ENCODE peak calls at places on chromosomes 4 and X, in six cellular contexts. J, Y, F, D, X and U are unnamed samples.

GRCh38 chrX:49308604-49309269 is 5.3 kb downstream of the GAGE10 start:
- DNase-seq in J (no peak), Y (no peak), F (no peak), D (no peak), X (no peak), U (no peak)

GRCh38 chrX:33195698-33196097 is 15.7 kb downstream of the DMD start:
- DNase-seq in J (no peak), Y (no peak), F (no peak), D (no peak), X (no peak), U (no peak)

GRCh38 chr4:5045099-5045498 is 6.2 kb upstream of the STK32B start:
- DNase-seq in J (peak; percentile 68), Y (no peak), F (no peak), D (no peak), X (no peak), U (no peak)

GRCh38 chr4:90598741-90599140 is 471.5 kb downstream of the CCSER1 start:
- DNase-seq in J (no peak), Y (no peak), F (no peak), D (no peak), X (no peak), U (no peak)

GRCh38 chr4:152634110-152634760 is 45.6 kb downstream of the TMEM154 start:
- DNase-seq in J (peak; percentile 33), Y (no peak), F (no peak), D (peak; percentile 65), X (no peak), U (no peak)

GRCh38 chrX:23578079-23578478 is 89.2 kb upstream of the PRDX4 start:
- DNase-seq in J (no peak), Y (no peak), F (no peak), D (no peak), X (no peak), U (no peak)

GRCh38 chr4:98524271-98524670 is 134.1 kb downstream of the TSPAN5 start:
- DNase-seq in J (no peak), Y (no peak), F (no peak), D (no peak), X (no peak), U (no peak)

GRCh38 chr4:143202824-143203223 is 18.1 kb downstream of the USP38 start:
- DNase-seq in J (no peak), Y (no peak), F (no peak), D (no peak), X (no peak), U (no peak)

GRCh38 chrX:68433155-68433980 is at the start of gene OPHN1:
- DNase-seq in J (peak; percentile 15), Y (no peak), F (peak; percentile 57), D (peak; percentile 29), X (peak; percentile 70), U (peak; percentile 71)

GRCh38 chr4:147984065-147984777 is 252.3 kb downstream of the ARHGAP10 start:
- DNase-seq in J (peak; percentile 40), Y (no peak), F (peak; percentile 74), D (peak; percentile 38), X (peak; percentile 55), U (peak; percentile 67)

GRCh38 chr4:76105652-76106051 is 31.1 kb downstream of the ART3 start:
- DNase-seq in J (no peak), Y (no peak), F (no peak), D (no peak), X (no peak), U (no peak)

GRCh38 chr4:76624271-76624681 is 189.2 kb downstream of the SHROOM3 start:
- DNase-seq in J (no peak), Y (no peak), F (no peak), D (no peak), X (no peak), U (no peak)

GRCh38 chr4:81828991-81829390 is 357.3 kb upstream of the RASGEF1B start:
- DNase-seq in J (no peak), Y (no peak), F (no peak), D (no peak), X (no peak), U (no peak)

GRCh38 chr4:186757696-186758330 is 34.2 kb upstream of the FAT1 start:
- DNase-seq in J (no peak), Y (no peak), F (no peak), D (no peak), X (no peak), U (no peak)

GRCh38 chrX:41045960-41046567 is 39.2 kb upstream of the USP9X start:
- DNase-seq in J (no peak), Y (no peak), F (no peak), D (no peak), X (no peak), U (no peak)

GRCh38 chr4:14225683-14226207 is 598.2 kb upstream of the BOD1L1 start:
- DNase-seq in J (no peak), Y (no peak), F (no peak), D (no peak), X (no peak), U (no peak)

GRCh38 chr4:139823345-139823744 is 157.7 kb downstream of the MGST2 start:
- DNase-seq in J (no peak), Y (no peak), F (no peak), D (no peak), X (no peak), U (no peak)

GRCh38 chrX:122500556-122500955 is 683.5 kb upstream of the GRIA3 start:
- DNase-seq in J (no peak), Y (no peak), F (no peak), D (no peak), X (no peak), U (no peak)

GRCh38 chr4:5753366-5753765 is 42.4 kb downstream of the EVC start:
- DNase-seq in J (no peak), Y (no peak), F (no peak), D (no peak), X (no peak), U (no peak)

GRCh38 chr4:174066806-174067205 is 216.7 kb downstream of the FBXO8 start:
- DNase-seq in J (no peak), Y (no peak), F (no peak), D (no peak), X (no peak), U (no peak)

GRCh38 chrX:151155234-151155633 is 21.1 kb upstream of the GPR50 start:
- DNase-seq in J (no peak), Y (no peak), F (no peak), D (no peak), X (no peak), U (no peak)

DNA sequence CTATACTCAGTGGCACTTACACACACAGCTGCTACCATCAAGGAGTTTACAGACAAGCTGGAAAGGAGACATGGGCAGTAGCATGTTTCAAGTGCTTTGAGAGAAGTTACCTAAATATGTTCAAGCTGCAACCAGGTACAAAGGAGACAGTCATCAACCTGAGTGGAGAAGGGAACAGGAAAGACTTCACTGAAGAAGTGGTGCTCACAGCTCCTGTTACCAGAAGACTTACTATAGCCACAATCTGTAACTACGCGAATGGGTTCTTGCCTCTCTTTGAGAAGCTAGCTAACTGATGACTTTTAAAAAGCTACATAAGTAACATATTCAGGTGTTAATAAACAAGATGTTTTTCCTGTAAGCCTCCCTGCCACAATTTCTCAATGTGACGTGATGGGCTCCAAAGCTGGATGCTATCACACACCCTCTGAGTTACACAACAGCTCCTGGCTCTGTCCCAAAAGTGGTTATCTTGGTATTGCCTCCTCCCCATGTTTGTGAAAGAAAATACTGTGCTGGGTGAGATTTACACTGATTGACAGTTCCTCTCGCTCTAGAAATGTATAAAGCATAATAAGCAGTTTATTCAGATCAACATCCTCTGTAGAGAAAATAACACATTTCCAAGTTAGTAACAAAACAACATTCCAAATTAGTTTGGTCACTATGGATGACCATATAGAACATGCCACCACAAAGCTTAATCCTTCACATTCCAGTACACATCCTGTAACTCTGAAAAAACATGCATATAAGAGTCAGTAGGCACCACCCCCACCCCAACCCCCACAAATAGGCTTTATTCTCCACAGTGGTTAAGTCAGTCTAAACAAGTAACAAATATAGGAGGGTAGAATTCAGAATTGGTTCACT is 81.8 kb downstream of the FRYL start:
- DNase-seq in J (peak; percentile 75), Y (no peak), F (peak; percentile 12), D (peak; percentile 75), X (no peak), U (no peak)
- TF ChIP-seq GABPA in J (no peak), Y (no peak), F (no peak), D (no peak), X (no peak), U (no peak)

DNA sequence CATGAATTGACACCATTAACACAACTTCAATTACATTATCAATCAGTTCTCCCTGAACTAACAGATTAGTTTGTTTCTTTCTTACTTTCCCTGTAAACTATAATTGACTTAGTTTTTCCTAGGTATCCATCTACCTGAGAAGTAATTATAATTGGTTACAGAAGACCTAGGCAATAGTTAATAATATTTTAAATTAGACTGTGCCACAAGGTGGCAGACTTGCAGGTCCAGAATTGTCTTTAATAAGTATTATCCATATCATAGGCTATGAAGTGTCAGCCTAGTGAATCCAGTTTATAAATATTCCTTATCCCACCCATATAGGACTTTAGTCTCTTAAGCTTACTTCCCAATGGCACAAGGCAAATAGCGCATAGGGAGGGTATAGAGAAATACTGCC is 48.9 kb upstream of the FAM47B start:
- DNase-seq in J (no peak), Y (no peak), F (no peak), D (no peak), X (no peak), U (no peak)
- TF ChIP-seq GABPA in J (no peak), Y (no peak), F (no peak), D (no peak), X (no peak), U (no peak)

DNA sequence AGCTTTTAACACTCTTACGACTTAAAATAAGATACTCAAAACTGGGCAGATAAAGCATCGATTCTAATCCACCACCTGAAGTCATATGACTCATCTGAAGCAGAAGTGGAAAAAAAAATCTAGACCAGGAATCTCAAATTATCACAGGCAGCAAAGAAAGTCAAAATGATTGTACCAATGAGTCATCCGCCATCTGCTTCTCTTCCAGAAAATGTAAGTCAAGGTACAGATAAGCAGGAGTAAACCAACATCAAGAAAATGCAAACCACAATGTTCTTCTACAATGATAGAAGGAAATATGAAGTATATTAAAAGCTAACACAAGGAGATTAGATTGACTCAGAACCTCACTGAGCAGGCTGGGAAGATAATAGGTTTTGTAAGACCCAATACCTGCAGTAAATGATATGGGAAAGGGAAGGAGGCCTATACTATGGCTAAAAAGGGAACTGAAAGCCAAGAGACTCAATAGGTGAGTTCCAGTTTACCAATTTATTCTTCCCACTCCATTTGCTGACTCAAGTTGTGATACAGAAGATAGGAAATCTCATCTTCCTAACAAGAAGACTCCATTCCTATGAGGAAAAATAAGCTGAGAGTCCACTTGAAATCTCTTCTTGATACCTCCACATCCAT is 88.4 kb upstream of the TET2 start:
- DNase-seq in J (no peak), Y (peak; percentile 58), F (no peak), D (no peak), X (no peak), U (no peak)
- TF ChIP-seq GABPA in J (no peak), Y (no peak), F (no peak), D (no peak), X (no peak), U (no peak)

GRCh38 chrX:10533686-10534365 is 86.6 kb downstream of the MID1 start:
- DNase-seq in J (no peak), Y (no peak), F (no peak), D (no peak), X (peak; percentile 22), U (no peak)
- TF ChIP-seq GABPA in J (no peak), Y (no peak), F (no peak), D (no peak), X (no peak), U (no peak)